ENCODE peak calls at places on chromosomes 3 and 15, in ten cellular contexts. One of them, this sample, is unnamed.

GRCh38 chr15:67061811-67062348 is 3.5 kb upstream of the SMAD3 start:
- DNase-seq in NCI-H2171: no peak
- DNase-seq in foreskin fibroblast: no peak
- DNase-seq in coronary artery: no peak
- DNase-seq in esophagus squamous epithelium: no peak
- DNase-seq in SJCRH30: no peak
- DNase-seq in cardiac muscle cell: no peak
- DNase-seq in NCI-H1105 treated with DMSO at 0.1 percent for 48 hours: no peak
- DNase-seq in SK-MEL-5: no peak
- DNase-seq in activated CD4-positive, CD25-positive, alpha-beta regulatory T cell: no peak
- DNase-seq in this sample: no peak

GRCh38 chr15:95995375-95996168 is 334.9 kb upstream of the NR2F2 start:
- DNase-seq in foreskin fibroblast: peak; percentile 73
- DNase-seq in cardiac muscle cell: peak; percentile 10
- DNase-seq in SK-MEL-5: no peak
- DNase-seq in activated CD4-positive, CD25-positive, alpha-beta regulatory T cell: no peak
- DNase-seq in SJCRH30: no peak
- DNase-seq in esophagus squamous epithelium: no peak
- DNase-seq in NCI-H2171: no peak
- DNase-seq in NCI-H1105 treated with DMSO at 0.1 percent for 48 hours: no peak
- DNase-seq in coronary artery: no peak
- DNase-seq in this sample: peak; percentile 28

GRCh38 chr3:70889162-70890045 is 577.0 kb upstream of the MDFIC2 start:
- DNase-seq in esophagus squamous epithelium: no peak
- DNase-seq in SK-MEL-5: no peak
- DNase-seq in cardiac muscle cell: peak; percentile 34
- DNase-seq in activated CD4-positive, CD25-positive, alpha-beta regulatory T cell: no peak
- DNase-seq in foreskin fibroblast: peak; percentile 60
- DNase-seq in coronary artery: peak; percentile 74
- DNase-seq in NCI-H1105 treated with DMSO at 0.1 percent for 48 hours: no peak
- DNase-seq in NCI-H2171: no peak
- DNase-seq in SJCRH30: no peak
- DNase-seq in this sample: peak; percentile 21

GRCh38 chr15:92074646-92075045 is 221.1 kb downstream of the SLCO3A1 start:
- DNase-seq in NCI-H1105 treated with DMSO at 0.1 percent for 48 hours: no peak
- DNase-seq in foreskin fibroblast: no peak
- DNase-seq in SJCRH30: no peak
- DNase-seq in coronary artery: no peak
- DNase-seq in esophagus squamous epithelium: no peak
- DNase-seq in NCI-H2171: no peak
- DNase-seq in SK-MEL-5: no peak
- DNase-seq in cardiac muscle cell: peak; percentile 72
- DNase-seq in activated CD4-positive, CD25-positive, alpha-beta regulatory T cell: no peak
- DNase-seq in this sample: peak; percentile 87

GRCh38 chr3:123724306-123724705 is 139.5 kb upstream of the HACD2 start:
- DNase-seq in cardiac muscle cell: no peak
- DNase-seq in coronary artery: no peak
- DNase-seq in SJCRH30: no peak
- DNase-seq in NCI-H1105 treated with DMSO at 0.1 percent for 48 hours: no peak
- DNase-seq in NCI-H2171: no peak
- DNase-seq in SK-MEL-5: peak; percentile 21
- DNase-seq in foreskin fibroblast: peak; percentile 49
- DNase-seq in activated CD4-positive, CD25-positive, alpha-beta regulatory T cell: no peak
- DNase-seq in esophagus squamous epithelium: no peak
- DNase-seq in this sample: peak; percentile 22

GRCh38 chr3:114498779-114499370 is 205.0 kb downstream of the TIGIT start:
- DNase-seq in SK-MEL-5: peak; percentile 26
- DNase-seq in activated CD4-positive, CD25-positive, alpha-beta regulatory T cell: no peak
- DNase-seq in esophagus squamous epithelium: no peak
- DNase-seq in coronary artery: no peak
- DNase-seq in cardiac muscle cell: peak; percentile 82
- DNase-seq in NCI-H1105 treated with DMSO at 0.1 percent for 48 hours: no peak
- DNase-seq in SJCRH30: peak; percentile 72
- DNase-seq in NCI-H2171: no peak
- DNase-seq in foreskin fibroblast: peak; percentile 71
- DNase-seq in this sample: peak; percentile 94

GRCh38 chr3:136266468-136266867 is 16.3 kb downstream of the PCCB start:
- DNase-seq in esophagus squamous epithelium: no peak
- DNase-seq in cardiac muscle cell: no peak
- DNase-seq in foreskin fibroblast: peak; percentile 62
- DNase-seq in coronary artery: no peak
- DNase-seq in NCI-H2171: no peak
- DNase-seq in NCI-H1105 treated with DMSO at 0.1 percent for 48 hours: no peak
- DNase-seq in SK-MEL-5: no peak
- DNase-seq in activated CD4-positive, CD25-positive, alpha-beta regulatory T cell: no peak
- DNase-seq in SJCRH30: no peak
- DNase-seq in this sample: peak; percentile 81

GRCh38 chr3:141330718-141331369 is 37.5 kb upstream of the ZBTB38 start:
- DNase-seq in foreskin fibroblast: peak; percentile 27
- DNase-seq in NCI-H1105 treated with DMSO at 0.1 percent for 48 hours: no peak
- DNase-seq in SK-MEL-5: no peak
- DNase-seq in activated CD4-positive, CD25-positive, alpha-beta regulatory T cell: no peak
- DNase-seq in SJCRH30: no peak
- DNase-seq in NCI-H2171: no peak
- DNase-seq in coronary artery: no peak
- DNase-seq in esophagus squamous epithelium: no peak
- DNase-seq in cardiac muscle cell: no peak
- DNase-seq in this sample: peak; percentile 42

GRCh38 chr15:43893956-43894355 is 67.2 kb downstream of the WDR76 start:
- DNase-seq in NCI-H2171: no peak
- DNase-seq in NCI-H1105 treated with DMSO at 0.1 percent for 48 hours: no peak
- DNase-seq in activated CD4-positive, CD25-positive, alpha-beta regulatory T cell: no peak
- DNase-seq in foreskin fibroblast: no peak
- DNase-seq in SJCRH30: no peak
- DNase-seq in cardiac muscle cell: no peak
- DNase-seq in SK-MEL-5: no peak
- DNase-seq in coronary artery: no peak
- DNase-seq in esophagus squamous epithelium: no peak
- DNase-seq in this sample: no peak

GRCh38 chr3:111803123-111803593 is 55.9 kb upstream of the PHLDB2 start:
- DNase-seq in coronary artery: peak; percentile 94
- DNase-seq in NCI-H1105 treated with DMSO at 0.1 percent for 48 hours: no peak
- DNase-seq in cardiac muscle cell: peak; percentile 98
- DNase-seq in NCI-H2171: no peak
- DNase-seq in SJCRH30: peak; percentile 94
- DNase-seq in foreskin fibroblast: peak; percentile 97
- DNase-seq in esophagus squamous epithelium: no peak
- DNase-seq in SK-MEL-5: no peak
- DNase-seq in activated CD4-positive, CD25-positive, alpha-beta regulatory T cell: no peak
- DNase-seq in this sample: peak; percentile 95

GRCh38 chr15:78740904-78741274 is 70.4 kb downstream of the ADAMTS7 start:
- DNase-seq in NCI-H1105 treated with DMSO at 0.1 percent for 48 hours: no peak
- DNase-seq in activated CD4-positive, CD25-positive, alpha-beta regulatory T cell: no peak
- DNase-seq in SJCRH30: no peak
- DNase-seq in coronary artery: no peak
- DNase-seq in esophagus squamous epithelium: no peak
- DNase-seq in NCI-H2171: no peak
- DNase-seq in SK-MEL-5: no peak
- DNase-seq in cardiac muscle cell: no peak
- DNase-seq in foreskin fibroblast: no peak
- DNase-seq in this sample: no peak

GRCh38 chr15:80841537-80841936 is 62.4 kb downstream of the CEMIP start:
- DNase-seq in SJCRH30: no peak
- DNase-seq in foreskin fibroblast: no peak
- DNase-seq in cardiac muscle cell: no peak
- DNase-seq in NCI-H1105 treated with DMSO at 0.1 percent for 48 hours: no peak
- DNase-seq in coronary artery: no peak
- DNase-seq in esophagus squamous epithelium: no peak
- DNase-seq in NCI-H2171: no peak
- DNase-seq in activated CD4-positive, CD25-positive, alpha-beta regulatory T cell: no peak
- DNase-seq in SK-MEL-5: no peak
- DNase-seq in this sample: no peak

GRCh38 chr15:85520650-85521049 is 140.2 kb downstream of the AKAP13 start:
- DNase-seq in cardiac muscle cell: no peak
- DNase-seq in NCI-H2171: no peak
- DNase-seq in NCI-H1105 treated with DMSO at 0.1 percent for 48 hours: no peak
- DNase-seq in esophagus squamous epithelium: no peak
- DNase-seq in SK-MEL-5: no peak
- DNase-seq in foreskin fibroblast: no peak
- DNase-seq in activated CD4-positive, CD25-positive, alpha-beta regulatory T cell: no peak
- DNase-seq in SJCRH30: no peak
- DNase-seq in coronary artery: no peak
- DNase-seq in this sample: no peak

GRCh38 chr15:43329222-43329959 is 982 bp downstream of the LCMT2 start:
- DNase-seq in esophagus squamous epithelium: no peak
- DNase-seq in coronary artery: peak; percentile 82
- DNase-seq in SK-MEL-5: peak; percentile 21
- DNase-seq in foreskin fibroblast: peak; percentile 66
- DNase-seq in SJCRH30: no peak
- DNase-seq in activated CD4-positive, CD25-positive, alpha-beta regulatory T cell: peak; percentile 21
- DNase-seq in NCI-H2171: no peak
- DNase-seq in cardiac muscle cell: peak; percentile 7
- DNase-seq in NCI-H1105 treated with DMSO at 0.1 percent for 48 hours: no peak
- DNase-seq in this sample: peak; percentile 39

GRCh38 chr15:70096975-70097336 is 761 bp downstream of the TLE3 start:
- DNase-seq in SJCRH30: peak; percentile 52
- DNase-seq in SK-MEL-5: no peak
- DNase-seq in NCI-H2171: no peak
- DNase-seq in activated CD4-positive, CD25-positive, alpha-beta regulatory T cell: peak; percentile 20
- DNase-seq in NCI-H1105 treated with DMSO at 0.1 percent for 48 hours: peak; percentile 32
- DNase-seq in cardiac muscle cell: no peak
- DNase-seq in esophagus squamous epithelium: no peak
- DNase-seq in coronary artery: no peak
- DNase-seq in foreskin fibroblast: no peak
- DNase-seq in this sample: no peak

GRCh38 chr15:35738370-35738769 is 192.4 kb upstream of the DPH6 start:
- DNase-seq in NCI-H1105 treated with DMSO at 0.1 percent for 48 hours: no peak
- DNase-seq in coronary artery: no peak
- DNase-seq in cardiac muscle cell: peak; percentile 80
- DNase-seq in esophagus squamous epithelium: no peak
- DNase-seq in foreskin fibroblast: peak; percentile 36
- DNase-seq in NCI-H2171: no peak
- DNase-seq in activated CD4-positive, CD25-positive, alpha-beta regulatory T cell: no peak
- DNase-seq in SK-MEL-5: no peak
- DNase-seq in SJCRH30: no peak
- DNase-seq in this sample: peak; percentile 87

GRCh38 chr3:127853681-127854080 is 31.4 kb upstream of the MGLL start:
- DNase-seq in activated CD4-positive, CD25-positive, alpha-beta regulatory T cell: no peak
- DNase-seq in SJCRH30: no peak
- DNase-seq in esophagus squamous epithelium: no peak
- DNase-seq in NCI-H1105 treated with DMSO at 0.1 percent for 48 hours: no peak
- DNase-seq in cardiac muscle cell: no peak
- DNase-seq in SK-MEL-5: peak; percentile 24
- DNase-seq in NCI-H2171: peak; percentile 14
- DNase-seq in coronary artery: no peak
- DNase-seq in foreskin fibroblast: no peak
- DNase-seq in this sample: no peak

GRCh38 chr3:74592359-74592758 is 22.1 kb downstream of the CNTN3 start:
- DNase-seq in activated CD4-positive, CD25-positive, alpha-beta regulatory T cell: no peak
- DNase-seq in SK-MEL-5: no peak
- DNase-seq in NCI-H2171: no peak
- DNase-seq in NCI-H1105 treated with DMSO at 0.1 percent for 48 hours: no peak
- DNase-seq in coronary artery: no peak
- DNase-seq in esophagus squamous epithelium: no peak
- DNase-seq in SJCRH30: no peak
- DNase-seq in foreskin fibroblast: peak; percentile 41
- DNase-seq in cardiac muscle cell: peak; percentile 17
- DNase-seq in this sample: no peak

GRCh38 chr15:78625621-78626280 is 5.0 kb upstream of the CHRNA3 start:
- DNase-seq in SJCRH30: peak; percentile 17
- DNase-seq in esophagus squamous epithelium: no peak
- DNase-seq in NCI-H2171: peak; percentile 30
- DNase-seq in cardiac muscle cell: no peak
- DNase-seq in NCI-H1105 treated with DMSO at 0.1 percent for 48 hours: peak; percentile 55
- DNase-seq in coronary artery: no peak
- DNase-seq in activated CD4-positive, CD25-positive, alpha-beta regulatory T cell: no peak
- DNase-seq in SK-MEL-5: no peak
- DNase-seq in foreskin fibroblast: no peak
- DNase-seq in this sample: no peak

GRCh38 chr3:141485578-141486415 is 1.0 kb upstream of the RASA2 start:
- DNase-seq in SJCRH30: peak; percentile 21
- DNase-seq in cardiac muscle cell: peak; percentile 69
- DNase-seq in NCI-H1105 treated with DMSO at 0.1 percent for 48 hours: no peak
- DNase-seq in SK-MEL-5: no peak
- DNase-seq in esophagus squamous epithelium: no peak
- DNase-seq in NCI-H2171: no peak
- DNase-seq in foreskin fibroblast: peak; percentile 82
- DNase-seq in activated CD4-positive, CD25-positive, alpha-beta regulatory T cell: no peak
- DNase-seq in coronary artery: no peak
- DNase-seq in this sample: peak; percentile 93

GRCh38 chr15:71757741-71758530 is 52.4 kb upstream of the NR2E3 start:
- DNase-seq in cardiac muscle cell: no peak
- DNase-seq in activated CD4-positive, CD25-positive, alpha-beta regulatory T cell: no peak
- DNase-seq in esophagus squamous epithelium: no peak
- DNase-seq in NCI-H2171: no peak
- DNase-seq in NCI-H1105 treated with DMSO at 0.1 percent for 48 hours: no peak
- DNase-seq in coronary artery: no peak
- DNase-seq in SK-MEL-5: no peak
- DNase-seq in SJCRH30: no peak
- DNase-seq in foreskin fibroblast: no peak
- DNase-seq in this sample: no peak

GRCh38 chr3:182007441-182007840 is 295.7 kb downstream of the SOX2 start:
- DNase-seq in SK-MEL-5: no peak
- DNase-seq in foreskin fibroblast: no peak
- DNase-seq in cardiac muscle cell: no peak
- DNase-seq in coronary artery: no peak
- DNase-seq in SJCRH30: no peak
- DNase-seq in NCI-H2171: no peak
- DNase-seq in esophagus squamous epithelium: no peak
- DNase-seq in NCI-H1105 treated with DMSO at 0.1 percent for 48 hours: no peak
- DNase-seq in activated CD4-positive, CD25-positive, alpha-beta regulatory T cell: no peak
- DNase-seq in this sample: peak; percentile 39

GRCh38 chr3:71341721-71342120 is 241.8 kb downstream of the FOXP1 start:
- DNase-seq in SK-MEL-5: no peak
- DNase-seq in coronary artery: no peak
- DNase-seq in activated CD4-positive, CD25-positive, alpha-beta regulatory T cell: no peak
- DNase-seq in esophagus squamous epithelium: no peak
- DNase-seq in SJCRH30: no peak
- DNase-seq in NCI-H1105 treated with DMSO at 0.1 percent for 48 hours: no peak
- DNase-seq in foreskin fibroblast: peak; percentile 83
- DNase-seq in NCI-H2171: no peak
- DNase-seq in cardiac muscle cell: peak; percentile 74
- DNase-seq in this sample: peak; percentile 54

GRCh38 chr15:42404461-42405235 is 45.3 kb downstream of the CAPN3 start:
- DNase-seq in NCI-H2171: no peak
- DNase-seq in SJCRH30: peak; percentile 28
- DNase-seq in esophagus squamous epithelium: no peak
- DNase-seq in cardiac muscle cell: no peak
- DNase-seq in foreskin fibroblast: no peak
- DNase-seq in SK-MEL-5: peak; percentile 99
- DNase-seq in NCI-H1105 treated with DMSO at 0.1 percent for 48 hours: no peak
- DNase-seq in coronary artery: no peak
- DNase-seq in activated CD4-positive, CD25-positive, alpha-beta regulatory T cell: no peak
- DNase-seq in this sample: no peak

GRCh38 chr3:47065058-47065457 is 85.6 kb downstream of the NBEAL2 start:
- DNase-seq in NCI-H2171: no peak
- DNase-seq in coronary artery: no peak
- DNase-seq in esophagus squamous epithelium: no peak
- DNase-seq in activated CD4-positive, CD25-positive, alpha-beta regulatory T cell: no peak
- DNase-seq in cardiac muscle cell: no peak
- DNase-seq in SJCRH30: no peak
- DNase-seq in foreskin fibroblast: no peak
- DNase-seq in SK-MEL-5: no peak
- DNase-seq in NCI-H1105 treated with DMSO at 0.1 percent for 48 hours: no peak
- DNase-seq in this sample: no peak

GRCh38 chr15:35557544-35557943 is 11.6 kb upstream of the DPH6 start:
- DNase-seq in SJCRH30: no peak
- DNase-seq in NCI-H1105 treated with DMSO at 0.1 percent for 48 hours: no peak
- DNase-seq in cardiac muscle cell: peak; percentile 54
- DNase-seq in coronary artery: no peak
- DNase-seq in activated CD4-positive, CD25-positive, alpha-beta regulatory T cell: no peak
- DNase-seq in SK-MEL-5: no peak
- DNase-seq in foreskin fibroblast: peak; percentile 87
- DNase-seq in NCI-H2171: no peak
- DNase-seq in esophagus squamous epithelium: no peak
- DNase-seq in this sample: peak; percentile 90

GRCh38 chr3:154431043-154431442 is 1.1 kb upstream of the GPR149 start:
- DNase-seq in coronary artery: no peak
- DNase-seq in SJCRH30: no peak
- DNase-seq in esophagus squamous epithelium: no peak
- DNase-seq in activated CD4-positive, CD25-positive, alpha-beta regulatory T cell: no peak
- DNase-seq in foreskin fibroblast: no peak
- DNase-seq in NCI-H2171: no peak
- DNase-seq in NCI-H1105 treated with DMSO at 0.1 percent for 48 hours: no peak
- DNase-seq in SK-MEL-5: no peak
- DNase-seq in cardiac muscle cell: no peak
- DNase-seq in this sample: no peak

GRCh38 chr15:50653156-50653743 is 33.3 kb downstream of the TRPM7 start:
- DNase-seq in coronary artery: no peak
- DNase-seq in NCI-H2171: no peak
- DNase-seq in SK-MEL-5: no peak
- DNase-seq in NCI-H1105 treated with DMSO at 0.1 percent for 48 hours: no peak
- DNase-seq in SJCRH30: no peak
- DNase-seq in esophagus squamous epithelium: no peak
- DNase-seq in foreskin fibroblast: no peak
- DNase-seq in cardiac muscle cell: no peak
- DNase-seq in activated CD4-positive, CD25-positive, alpha-beta regulatory T cell: no peak
- DNase-seq in this sample: peak; percentile 89

This sample was measured in epithelial cell of esophagus.